ENCODE peak calls at places on chromosomes 1 and 21, in four cellular contexts. W is mammary epithelial cell, G is kidney epithelial cell, H is IMR-90. V is an unnamed sample. For H3K36me3, the result is how much of the 10 kb centered on the place peaks cover.

GRCh38 chr1:70993841-70994240 is 53.8 kb downstream of the PTGER3 start:
- DNase-seq in W (no peak), G (no peak), H (no peak), V (no peak)

GRCh38 chr1:6468729-6469461 is 2.9 kb upstream of the TNFRSF25 start:
- DNase-seq in H (no peak), G (no peak), W (no peak), V (no peak)

GRCh38 chr1:147086129-147086528 is 86.1 kb downstream of the PRKAB2 start:
- DNase-seq in G (no peak), H (no peak), W (no peak), V (no peak)

GRCh38 chr1:221851341-221851740 is 109.5 kb upstream of the DUSP10 start:
- DNase-seq in W (no peak), H (peak), G (no peak), V (no peak)

GRCh38 chr1:185112343-185112742 is 44.4 kb downstream of the TRMT1L start:
- DNase-seq in H (no peak), G (no peak), W (no peak), V (no peak)

GRCh38 chr21:15063821-15064575 is 802 bp downstream of the NRIP1 start:
- DNase-seq in W (peak), G (no peak), H (no peak), V (peak)

GRCh38 chr21:26120833-26121232 is 49.7 kb downstream of the APP start:
- DNase-seq in W (peak), G (no peak), H (no peak), V (no peak)

GRCh38 chr1:33137800-33138199 is 44.0 kb downstream of the TRIM62 start:
- DNase-seq in G (no peak), H (peak), W (no peak), V (peak)

GRCh38 chr1:119966020-119966419 is 69.7 kb upstream of the ADAM30 start:
- DNase-seq in G (no peak), W (no peak), H (peak), V (no peak)

DNA sequence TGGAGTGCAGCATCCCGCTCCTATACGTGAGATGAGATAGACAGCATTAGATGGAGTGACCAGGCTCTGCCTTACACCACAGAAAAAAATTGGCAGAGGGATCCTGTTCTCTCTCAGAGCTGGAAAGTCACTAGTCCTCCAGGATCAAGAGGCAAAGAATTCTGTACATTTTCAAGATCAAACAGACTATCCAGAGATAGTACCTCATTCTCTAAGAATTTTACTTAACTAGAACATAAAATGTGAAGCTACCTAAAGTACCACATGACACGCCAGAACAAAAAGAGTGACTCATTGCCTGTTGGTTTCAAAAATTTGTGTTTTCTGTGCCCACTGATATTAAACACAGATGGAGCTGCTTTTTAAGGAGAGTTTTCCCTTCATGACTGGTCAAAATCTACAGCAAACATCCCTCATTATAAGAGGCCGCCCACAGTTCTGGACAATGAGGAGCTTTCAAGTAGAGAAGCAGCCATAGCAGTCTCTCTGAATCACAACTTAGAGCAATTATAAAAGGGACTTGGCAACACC is 32.3 kb downstream of the CD160 start:
- DNase-seq in H (peak), W (peak), G (peak), V (peak)
- H3K36me3 ChIP-seq in H (under half), W (under half), G (under half), V (under half)

DNA sequence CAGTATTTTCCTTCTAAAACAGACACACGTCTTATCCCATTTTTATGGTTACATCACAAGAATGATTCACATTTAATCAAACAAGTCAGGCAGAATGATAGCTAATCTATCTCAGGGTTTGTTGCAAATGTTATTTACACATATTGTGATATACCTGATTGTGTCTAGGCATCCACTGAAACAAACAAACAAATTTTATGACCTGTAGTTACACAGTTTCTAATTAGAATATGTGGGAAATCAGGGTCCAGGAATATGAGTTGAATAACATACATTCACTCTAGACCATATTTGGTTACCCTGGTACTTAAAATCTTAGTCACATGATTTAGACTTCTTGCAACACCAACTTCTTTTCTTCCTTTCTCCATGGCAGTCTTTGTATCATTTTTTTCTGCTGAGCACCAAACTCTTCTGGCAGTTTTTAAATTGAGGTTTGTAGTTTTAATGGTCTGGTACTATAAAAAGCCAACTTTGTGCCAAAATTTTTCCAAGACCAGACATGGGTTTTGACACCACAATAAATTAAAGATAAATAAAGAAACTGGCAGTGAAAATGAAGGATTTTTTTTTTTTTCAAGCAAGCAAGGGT is 108.2 kb downstream of the NFIA start:
- DNase-seq in H (no peak), G (no peak), W (no peak), V (no peak)
- H3K36me3 ChIP-seq in H (under half), G (under half), W (under half), V (under half)

GRCh38 chr1:247329097-247329617 is 2.5 kb downstream of the ZNF496 start:
- DNase-seq in G (no peak), H (no peak), W (no peak), V (no peak)
- H3K36me3 ChIP-seq in G (under half), H (under half), W (under half), V (under half)

GRCh38 chr1:223771814-223772770 is 59.8 kb downstream of the CAPN2 start:
- DNase-seq in H (peak), G (peak), W (peak), V (peak)

GRCh38 chr1:223770621-223771315 is 58.4 kb downstream of the CAPN2 start:
- DNase-seq in G (no peak), H (no peak), W (no peak), V (no peak)

GRCh38 chr1:223774133-223774811 is 61.9 kb downstream of the CAPN2 start:
- DNase-seq in G (no peak), W (no peak), H (no peak), V (no peak)

GRCh38 chr1:223771469-223771813 is 59.1 kb downstream of the CAPN2 start:
- DNase-seq in H (no peak), G (no peak), W (no peak), V (no peak)

DNA sequence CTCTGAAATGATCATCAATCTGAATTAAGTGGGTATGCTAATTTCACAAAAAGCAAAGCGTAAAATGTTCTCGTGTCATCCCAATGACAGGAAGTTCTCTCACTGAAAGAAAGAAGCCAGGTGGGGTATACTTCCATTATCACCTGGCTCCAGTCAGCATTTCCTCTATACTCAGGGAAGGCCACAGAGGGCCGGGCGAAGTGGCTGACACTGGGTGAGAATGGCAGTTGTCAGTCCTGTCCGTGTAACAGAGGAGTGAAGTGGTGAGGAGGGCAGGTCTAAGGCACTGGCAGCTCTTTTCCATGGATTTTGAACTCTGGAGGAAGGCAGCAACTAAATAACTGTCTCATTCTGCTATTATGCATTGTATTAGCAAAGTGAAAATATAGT is 60.4 kb downstream of the CAPN2 start:
- DNase-seq in G (no peak), W (no peak), H (no peak), V (no peak)
- H3K36me3 ChIP-seq in G (under half), W (half or more), H (half or more), V (half or more)

GRCh38 chr1:11069233-11069950 is 9.6 kb upstream of the SRM start:
- DNase-seq in G (no peak), H (no peak), W (no peak), V (no peak)
- H3K36me3 ChIP-seq in G (under half), H (half or more), W (under half), V (half or more)

V was measured in A673.